ENCODE peak calls at places on chromosomes 3 and 15, in eight cellular contexts. Y is body of pancreas; O is heart left ventricle; P is effector memory CD4-positive, alpha-beta T cell; N is OCI-LY7; A is RWPE1; G is GM23248; R is brain microvascular endothelial cell. K is an unnamed sample.

GRCh38 chr3:169266986-169267385 is 396.5 kb downstream of the MECOM start:
- DNase-seq in N (no peak), A (no peak), R (no peak), P (no peak), O (no peak), Y (no peak), G (no peak), K (no peak)

GRCh38 chr3:72894941-72895552 is 7.2 kb downstream of the GXYLT2 start:
- DNase-seq in Y (no peak), A (no peak), G (no peak), R (no peak), N (no peak), P (no peak), O (no peak), K (no peak)

GRCh38 chr3:10935846-10936631 is 56.5 kb upstream of the SLC6A1 start:
- DNase-seq in G (no peak), A (no peak), O (no peak), N (no peak), P (no peak), Y (no peak), R (no peak), K (peak)

GRCh38 chr3:149717391-149718056 is 34.8 kb downstream of the COMMD2 start:
- DNase-seq in P (no peak), Y (peak), O (peak), G (peak), R (peak), A (peak), N (peak), K (peak)

GRCh38 chr3:169965562-169965961 is 1.0 kb upstream of the SEC62 start:
- DNase-seq in A (no peak), R (no peak), Y (no peak), G (no peak), N (peak), O (no peak), P (no peak), K (no peak)

GRCh38 chr3:126545544-126545943 is 13.2 kb downstream of the C3orf22 start:
- DNase-seq in A (no peak), Y (no peak), N (no peak), R (no peak), P (no peak), G (no peak), O (no peak), K (no peak)

GRCh38 chr3:147417896-147418295 is 8.7 kb downstream of the ZIC1 start:
- DNase-seq in N (no peak), A (no peak), O (no peak), Y (no peak), P (no peak), G (no peak), R (no peak), K (no peak)

GRCh38 chr3:122555275-122556071 is 8.6 kb downstream of the PARP9 start:
- DNase-seq in Y (no peak), N (no peak), O (no peak), P (no peak), R (peak), A (peak), G (peak), K (no peak)

GRCh38 chr3:111998661-111999641 is at the start of gene TAGLN3:
- DNase-seq in Y (peak), P (no peak), A (no peak), O (no peak), R (no peak), G (peak), N (peak), K (peak)

DNA sequence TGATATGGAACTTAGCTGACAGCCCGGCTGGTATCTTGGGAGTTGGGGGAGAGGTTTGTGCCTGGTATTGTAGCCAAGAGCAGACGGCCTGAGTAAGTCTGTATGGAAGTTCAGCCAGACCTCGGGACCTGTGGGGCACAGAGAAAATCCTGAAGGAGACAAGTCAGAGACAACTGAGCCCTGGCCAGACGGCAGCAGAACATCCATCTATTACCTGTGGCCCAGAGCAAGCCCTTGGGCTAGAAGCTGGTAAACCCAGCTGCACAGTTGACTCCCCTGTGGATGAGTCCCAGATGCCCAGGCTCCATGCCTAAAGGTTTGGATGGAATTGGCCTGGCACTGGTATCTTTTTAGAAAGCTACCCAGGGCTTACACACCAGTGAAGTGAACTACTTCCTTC is 70.4 kb upstream of the DLG1 start:
- DNase-seq in N (no peak), R (no peak), A (no peak), P (no peak), G (no peak), O (no peak), Y (no peak), K (no peak)
- H3K27ac ChIP-seq in N (no peak), R (no peak), A (no peak), P (no peak), G (no peak), O (no peak), Y (no peak), K (no peak)

GRCh38 chr3:188219147-188219546 is 65.2 kb downstream of the LPP start:
- DNase-seq in A (no peak), N (no peak), G (no peak), P (no peak), R (no peak), O (no peak), Y (no peak), K (no peak)

GRCh38 chr3:188220097-188220788 is 66.3 kb downstream of the LPP start:
- DNase-seq in G (peak), N (no peak), A (no peak), Y (no peak), O (no peak), P (no peak), R (no peak), K (no peak)

GRCh38 chr3:188227442-188227841 is 73.5 kb downstream of the LPP start:
- DNase-seq in P (no peak), Y (no peak), A (no peak), N (no peak), O (no peak), G (no peak), R (no peak), K (no peak)

GRCh38 chr3:188220988-188221818 is 67.2 kb downstream of the LPP start:
- DNase-seq in N (no peak), Y (no peak), O (no peak), R (peak), P (no peak), A (no peak), G (peak), K (no peak)

GRCh38 chr3:188223936-188224335 is 70.0 kb downstream of the LPP start:
- DNase-seq in A (no peak), G (no peak), P (no peak), R (no peak), N (no peak), O (no peak), Y (no peak), K (no peak)
- H3K27ac ChIP-seq in A (no peak), G (no peak), P (no peak), R (no peak), N (no peak), O (peak), Y (no peak), K (no peak)

DNA sequence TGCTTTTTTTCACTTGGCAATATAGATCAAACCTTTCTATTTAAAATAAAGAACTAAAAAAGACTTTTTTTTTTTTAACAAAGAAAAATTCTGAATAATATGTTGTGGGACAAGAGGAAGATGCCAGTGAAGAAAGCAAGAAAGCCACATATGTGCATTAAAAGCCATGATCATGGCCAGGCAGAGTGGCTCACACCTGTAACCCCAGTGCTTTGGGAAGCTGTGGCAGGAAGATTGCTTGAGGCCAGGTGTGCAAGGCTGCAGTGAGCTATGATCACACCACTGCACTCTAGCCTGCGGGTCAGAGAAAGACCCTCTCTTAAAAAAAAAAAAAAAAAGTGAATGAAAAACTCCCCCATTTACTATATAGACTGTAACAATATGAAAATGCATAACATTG is 23.9 kb downstream of the C2CD4B start:
- DNase-seq in N (no peak), R (no peak), O (no peak), P (no peak), G (no peak), A (no peak), Y (no peak), K (no peak)
- H3K27ac ChIP-seq in N (no peak), R (no peak), O (no peak), P (no peak), G (no peak), A (no peak), Y (no peak), K (no peak)

DNA sequence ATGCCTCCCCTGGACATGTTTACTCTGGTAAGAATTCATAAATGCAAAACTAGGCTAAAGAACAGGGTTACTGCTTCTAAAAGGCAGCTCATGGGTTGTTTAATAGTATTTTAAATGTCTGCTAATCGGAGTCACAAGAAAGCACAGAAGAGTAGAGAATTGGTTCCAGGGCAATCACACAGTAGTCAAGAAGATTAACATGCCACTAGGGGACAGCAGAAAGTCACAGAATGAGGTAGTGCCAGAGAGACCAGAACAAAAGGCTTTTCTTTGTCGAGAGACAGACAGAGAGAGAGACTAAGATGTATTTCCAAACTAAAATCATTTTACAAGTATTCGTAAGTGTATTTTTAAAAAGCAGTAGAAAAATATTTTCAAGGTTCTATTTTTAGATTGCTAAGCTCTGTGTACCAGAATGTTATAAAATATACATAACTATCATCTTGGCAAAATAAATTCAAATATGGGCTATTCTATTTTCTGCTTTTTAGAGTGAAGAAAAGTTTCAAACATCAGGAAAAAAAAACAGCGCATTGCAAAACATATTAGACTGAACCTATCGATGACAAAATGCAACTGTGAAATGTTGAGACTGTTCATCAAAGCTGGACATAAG is 78.3 kb upstream of the CDIN1 start:
- DNase-seq in Y (peak), N (peak), P (no peak), R (peak), A (peak), O (peak), G (peak), K (peak)
- H3K27ac ChIP-seq in Y (no peak), N (no peak), P (no peak), R (no peak), A (no peak), O (peak), G (no peak), K (no peak)

GRCh38 chr15:90654233-90655124 is 62.7 kb upstream of the BLM start:
- DNase-seq in P (no peak), O (no peak), N (no peak), R (no peak), Y (no peak), G (no peak), A (no peak), K (no peak)

GRCh38 chr15:90659481-90659880 is 57.7 kb upstream of the BLM start:
- DNase-seq in P (no peak), N (no peak), O (no peak), A (no peak), G (no peak), R (no peak), Y (no peak), K (no peak)

GRCh38 chr15:90665288-90666134 is 51.6 kb upstream of the BLM start:
- DNase-seq in N (peak), A (peak), O (peak), P (no peak), R (peak), Y (peak), G (peak), K (no peak)

GRCh38 chr15:90664650-90665287 is 52.4 kb upstream of the BLM start:
- DNase-seq in N (no peak), R (peak), P (no peak), G (peak), O (peak), Y (peak), A (peak), K (no peak)

GRCh38 chr15:90660195-90660995 is 56.8 kb upstream of the BLM start:
- DNase-seq in Y (peak), A (peak), O (peak), R (peak), G (peak), P (peak), N (peak), K (peak)
- H3K27ac ChIP-seq in Y (no peak), A (peak), O (peak), R (peak), G (peak), P (no peak), N (no peak), K (no peak)

DNA sequence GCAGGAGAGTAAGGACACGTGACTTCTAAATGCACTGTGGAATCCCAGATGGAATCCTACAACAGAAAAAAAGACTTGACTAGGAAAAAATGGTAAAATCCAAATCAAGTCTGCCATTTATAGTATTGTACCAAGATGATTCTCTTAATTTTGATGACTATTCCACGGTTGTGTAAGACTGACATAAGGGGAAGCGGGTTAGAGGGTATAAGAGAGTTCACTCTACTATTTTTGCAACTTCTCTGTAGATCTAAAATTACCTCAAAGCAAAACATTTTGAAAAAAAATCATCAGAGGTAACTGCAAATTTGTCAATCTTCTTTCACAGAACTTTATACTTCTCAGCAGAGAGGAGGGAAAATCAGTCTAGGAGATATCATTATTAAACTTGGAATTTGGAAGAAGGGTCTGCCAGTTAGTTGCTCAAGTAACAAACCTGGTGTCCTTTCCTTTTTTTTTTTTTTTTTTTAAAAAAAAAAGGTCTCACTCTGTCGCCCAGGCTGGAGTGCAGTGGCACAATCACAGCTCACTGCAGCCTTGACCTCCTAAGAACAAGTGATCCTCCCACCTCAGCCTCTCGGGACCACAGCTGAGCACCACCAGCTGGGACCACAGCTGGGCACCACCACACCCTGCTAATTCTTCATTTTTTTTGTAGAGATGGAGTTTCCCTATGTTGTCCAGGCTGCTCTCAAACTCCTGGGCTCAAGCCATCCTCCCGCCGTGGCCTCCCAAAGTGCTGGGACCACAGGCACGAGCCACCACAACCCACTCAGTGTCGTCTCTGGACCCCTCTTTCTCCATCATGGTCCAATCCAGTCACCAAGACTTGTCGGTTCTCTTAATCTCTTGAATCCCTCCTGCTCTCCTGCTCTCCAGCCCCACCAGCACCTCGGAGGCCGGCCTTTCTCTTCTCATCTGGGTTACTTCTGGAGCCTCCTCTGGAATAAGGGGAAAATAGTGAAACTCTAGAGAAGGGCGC is 14.9 kb upstream of the HES1 start:
- DNase-seq in O (no peak), R (no peak), A (no peak), G (no peak), P (no peak), N (peak), Y (no peak), K (no peak)
- H3K27ac ChIP-seq in O (no peak), R (no peak), A (no peak), G (no peak), P (no peak), N (no peak), Y (no peak), K (no peak)

GRCh38 chr3:172065534-172065933 is 26.2 kb downstream of the FNDC3B start:
- DNase-seq in G (peak), O (no peak), A (no peak), N (no peak), P (no peak), R (peak), Y (peak), K (no peak)
- H3K27ac ChIP-seq in G (peak), O (peak), A (no peak), N (no peak), P (no peak), R (peak), Y (peak), K (no peak)

DNA sequence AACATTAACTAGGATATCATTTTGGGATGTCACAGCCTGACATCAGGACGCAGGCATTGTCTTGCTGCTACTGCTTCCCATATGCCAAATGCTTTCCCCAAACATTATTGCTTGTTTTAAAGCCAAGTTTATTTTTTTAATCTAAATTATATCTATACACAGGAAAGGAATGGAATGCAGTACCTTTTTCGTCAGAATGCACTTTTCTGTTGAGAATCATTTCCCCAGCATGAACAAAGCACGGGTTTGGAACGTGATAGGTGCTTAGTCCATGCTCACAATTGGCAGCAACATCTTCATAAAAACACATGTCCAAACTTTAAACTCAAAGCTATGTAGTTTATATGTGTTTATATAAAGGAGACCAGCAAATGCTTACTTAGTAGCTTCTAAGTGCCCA is 26.1 kb downstream of the PXK start:
- DNase-seq in A (no peak), Y (no peak), N (no peak), G (no peak), P (no peak), R (no peak), O (no peak), K (no peak)
- H3K27ac ChIP-seq in A (no peak), Y (no peak), N (no peak), G (no peak), P (no peak), R (no peak), O (no peak), K (no peak)

GRCh38 chr15:99511529-99511864 is 54.3 kb upstream of the MEF2A start:
- DNase-seq in N (peak), Y (no peak), O (no peak), R (peak), G (peak), P (no peak), A (no peak), K (no peak)
- H3K27ac ChIP-seq in N (peak), Y (no peak), O (peak), R (no peak), G (no peak), P (no peak), A (no peak), K (peak)

GRCh38 chr3:138376663-138377062 is 28.3 kb downstream of the MRAS start:
- DNase-seq in P (no peak), N (no peak), G (no peak), O (no peak), Y (no peak), R (no peak), A (no peak), K (no peak)

GRCh38 chr3:138375446-138375845 is 27.1 kb downstream of the MRAS start:
- DNase-seq in Y (no peak), O (no peak), N (no peak), P (no peak), R (no peak), G (no peak), A (no peak), K (no peak)

GRCh38 chr3:138374573-138375134 is 26.3 kb downstream of the MRAS start:
- DNase-seq in G (no peak), Y (no peak), P (no peak), A (no peak), N (no peak), R (no peak), O (no peak), K (no peak)

GRCh38 chr3:138371070-138371950 is 22.9 kb downstream of the MRAS start:
- DNase-seq in N (peak), O (no peak), A (no peak), R (no peak), Y (no peak), P (no peak), G (no peak), K (no peak)

DNA sequence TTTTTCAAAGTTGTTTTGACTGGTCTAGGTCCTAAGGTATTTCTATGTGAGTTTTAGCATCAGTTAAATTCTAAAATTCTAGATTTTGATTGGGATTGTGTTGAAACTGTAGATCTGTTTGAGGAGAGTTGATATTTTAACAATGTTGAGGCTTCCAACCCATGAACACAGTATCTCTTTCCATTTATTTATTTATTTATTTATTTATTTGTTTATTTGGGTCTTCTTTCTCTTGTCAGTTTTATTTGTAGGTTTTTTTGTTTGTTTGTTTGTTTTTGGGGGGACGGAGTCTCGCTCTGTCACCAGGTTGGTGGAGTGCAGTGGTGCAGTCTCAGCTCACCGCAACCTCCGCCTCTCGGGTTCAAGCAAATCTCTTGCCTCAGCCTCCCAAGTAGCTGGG is 25.3 kb downstream of the MRAS start:
- DNase-seq in O (no peak), Y (no peak), A (no peak), R (no peak), G (no peak), N (no peak), P (no peak), K (no peak)
- H3K27ac ChIP-seq in O (peak), Y (no peak), A (no peak), R (no peak), G (no peak), N (no peak), P (no peak), K (no peak)

K was measured in SJCRH30.